ENCODE peak calls at places on chromosomes 1 and 21, in seven cellular contexts. R is adrenal gland, D is GM06990, F is H9, A is NB4, H is GM13977, O is upper lobe of right lung. N is an unnamed sample.

GRCh38 chr1:40899230-40899870 is 37.2 kb upstream of the CITED4 start:
- DNase-seq in R (no peak), D (no peak), F (peak), A (no peak), H (no peak), O (peak), N (no peak)

GRCh38 chr1:186983327-186983726 is 154.6 kb downstream of the PLA2G4A start:
- DNase-seq in R (peak), D (no peak), F (no peak), A (peak), H (no peak), O (no peak), N (no peak)

GRCh38 chr1:43305926-43306687 is 5.3 kb downstream of the TIE1 start:
- DNase-seq in R (no peak), D (no peak), F (no peak), A (no peak), H (no peak), O (peak), N (no peak)

GRCh38 chr1:176122282-176122681 is 84.8 kb downstream of the COP1 start:
- DNase-seq in R (no peak), D (no peak), F (no peak), A (no peak), H (no peak), O (no peak), N (no peak)

GRCh38 chr1:177729646-177730045 is 240.2 kb downstream of the SEC16B start:
- DNase-seq in R (no peak), D (no peak), F (no peak), A (no peak), H (no peak), O (no peak), N (no peak)

GRCh38 chr21:42532466-42533181 is 19.0 kb downstream of the SLC37A1 start:
- DNase-seq in R (peak), D (no peak), F (peak), A (no peak), H (no peak), O (peak), N (no peak)

GRCh38 chr1:185267278-185267677 is 49.8 kb downstream of the IVNS1ABP start:
- DNase-seq in R (no peak), D (no peak), F (no peak), A (no peak), H (no peak), O (no peak), N (no peak)

GRCh38 chr1:242739246-242739645 is 214.7 kb upstream of the PLD5 start:
- DNase-seq in R (no peak), D (no peak), F (no peak), A (no peak), H (no peak), O (no peak), N (no peak)

GRCh38 chr1:58782308-58783089 is 1.3 kb downstream of the JUN start:
- DNase-seq in R (peak), D (peak), F (peak), A (peak), H (peak), O (peak), N (peak)

GRCh38 chr1:14897080-14897449 is 256.5 kb upstream of the TMEM51 start:
- DNase-seq in R (no peak), D (no peak), F (no peak), A (peak), H (no peak), O (no peak), N (no peak)

GRCh38 chr1:19156676-19157075 is 53.4 kb downstream of the UBR4 start:
- DNase-seq in R (peak), D (no peak), F (no peak), A (no peak), H (no peak), O (no peak), N (no peak)

GRCh38 chr1:81799939-81800740 is 594 bp upstream of the ADGRL2 start:
- DNase-seq in R (peak), D (peak), F (peak), A (no peak), H (peak), O (peak), N (peak)

GRCh38 chr1:31063636-31064035 is 1.9 kb downstream of the PUM1 start:
- DNase-seq in R (no peak), D (no peak), F (no peak), A (peak), H (peak), O (no peak), N (no peak)

GRCh38 chr1:235075121-235075954 is 53.3 kb downstream of the TOMM20 start:
- DNase-seq in R (peak), D (peak), F (no peak), A (peak), H (peak), O (peak), N (no peak)

GRCh38 chr1:71087713-71088112 is 6.9 kb upstream of the ZRANB2 start:
- DNase-seq in R (no peak), D (no peak), F (no peak), A (no peak), H (no peak), O (no peak), N (no peak)

GRCh38 chr21:42153046-42153685 is 65.8 kb upstream of the ABCG1 start:
- DNase-seq in R (no peak), D (no peak), F (peak), A (no peak), H (no peak), O (peak), N (no peak)

GRCh38 chr1:76864383-76864782 is 2.9 kb upstream of the ST6GALNAC5 start:
- DNase-seq in R (no peak), D (no peak), F (no peak), A (no peak), H (no peak), O (no peak), N (no peak)

GRCh38 chr1:114122891-114123621 is 30.6 kb downstream of the SYT6 start:
- DNase-seq in R (no peak), D (no peak), F (no peak), A (peak), H (no peak), O (no peak), N (no peak)

GRCh38 chr21:32817206-32817605 is 45.7 kb upstream of the PAXBP1 start:
- DNase-seq in R (no peak), D (no peak), F (no peak), A (no peak), H (no peak), O (no peak), N (no peak)

GRCh38 chr21:45847870-45848269 is 133.7 kb upstream of the COL6A1 start:
- DNase-seq in R (no peak), D (no peak), F (peak), A (no peak), H (no peak), O (no peak), N (no peak)
- TF ChIP-seq CTCF in R (no peak), D (peak), F (no peak), A (no peak), H (no peak), O (no peak), N (no peak)

GRCh38 chr1:204763773-204764427 is 78.4 kb upstream of the LRRN2 start:
- DNase-seq in R (peak), D (peak), F (peak), A (peak), H (peak), O (peak), N (no peak)
- TF ChIP-seq CTCF in R (peak), D (peak), F (peak), A (peak), H (peak), O (peak), N (peak)

GRCh38 chr1:173868266-173869107 is at the start of gene ZBTB37:
- DNase-seq in R (peak), D (peak), F (peak), A (peak), H (peak), O (peak), N (peak)

GRCh38 chr1:173867753-173868265 is at the start of gene GAS5:
- DNase-seq in R (peak), D (peak), F (peak), A (peak), H (peak), O (peak), N (peak)

GRCh38 chr1:173866462-173866861 is 1.3 kb downstream of the GAS5 start:
- DNase-seq in R (no peak), D (no peak), F (no peak), A (peak), H (no peak), O (no peak), N (no peak)

GRCh38 chr1:173865468-173866164 is 2.2 kb downstream of the GAS5 start:
- DNase-seq in R (no peak), D (no peak), F (no peak), A (no peak), H (no peak), O (no peak), N (no peak)

DNA sequence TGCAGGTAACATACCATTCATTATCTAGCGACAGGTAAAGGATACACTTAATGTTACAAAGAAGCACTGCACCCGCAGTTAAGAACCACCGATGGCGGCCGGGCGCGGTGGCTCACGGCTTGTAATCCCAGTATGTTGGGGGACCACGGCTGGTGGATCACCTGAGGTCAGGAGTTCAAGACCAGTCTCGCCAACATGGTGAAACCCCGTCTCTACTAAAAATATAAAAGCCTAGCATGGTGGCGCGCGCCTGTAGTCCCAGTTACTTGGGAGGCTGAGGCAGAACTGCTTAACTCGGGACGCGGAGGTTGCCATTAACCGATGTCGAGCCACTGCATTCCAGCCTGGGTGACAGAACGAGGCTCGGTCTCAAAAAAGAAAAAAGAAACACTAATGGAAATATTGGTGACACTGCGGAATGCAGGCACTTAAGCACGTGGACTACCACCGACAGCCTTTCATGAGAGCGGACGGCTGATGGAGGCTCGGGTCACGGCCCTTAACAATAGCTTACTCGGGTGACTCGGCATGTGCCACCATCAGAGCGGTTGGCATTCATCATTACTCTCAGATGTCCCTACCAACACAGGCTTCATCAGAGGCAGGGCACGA is 542 bp downstream of the GAS5 start:
- DNase-seq in R (no peak), D (peak), F (peak), A (no peak), H (no peak), O (no peak), N (no peak)
- TF ChIP-seq CTCF in R (no peak), D (no peak), F (no peak), A (no peak), H (no peak), O (no peak), N (no peak)

DNA sequence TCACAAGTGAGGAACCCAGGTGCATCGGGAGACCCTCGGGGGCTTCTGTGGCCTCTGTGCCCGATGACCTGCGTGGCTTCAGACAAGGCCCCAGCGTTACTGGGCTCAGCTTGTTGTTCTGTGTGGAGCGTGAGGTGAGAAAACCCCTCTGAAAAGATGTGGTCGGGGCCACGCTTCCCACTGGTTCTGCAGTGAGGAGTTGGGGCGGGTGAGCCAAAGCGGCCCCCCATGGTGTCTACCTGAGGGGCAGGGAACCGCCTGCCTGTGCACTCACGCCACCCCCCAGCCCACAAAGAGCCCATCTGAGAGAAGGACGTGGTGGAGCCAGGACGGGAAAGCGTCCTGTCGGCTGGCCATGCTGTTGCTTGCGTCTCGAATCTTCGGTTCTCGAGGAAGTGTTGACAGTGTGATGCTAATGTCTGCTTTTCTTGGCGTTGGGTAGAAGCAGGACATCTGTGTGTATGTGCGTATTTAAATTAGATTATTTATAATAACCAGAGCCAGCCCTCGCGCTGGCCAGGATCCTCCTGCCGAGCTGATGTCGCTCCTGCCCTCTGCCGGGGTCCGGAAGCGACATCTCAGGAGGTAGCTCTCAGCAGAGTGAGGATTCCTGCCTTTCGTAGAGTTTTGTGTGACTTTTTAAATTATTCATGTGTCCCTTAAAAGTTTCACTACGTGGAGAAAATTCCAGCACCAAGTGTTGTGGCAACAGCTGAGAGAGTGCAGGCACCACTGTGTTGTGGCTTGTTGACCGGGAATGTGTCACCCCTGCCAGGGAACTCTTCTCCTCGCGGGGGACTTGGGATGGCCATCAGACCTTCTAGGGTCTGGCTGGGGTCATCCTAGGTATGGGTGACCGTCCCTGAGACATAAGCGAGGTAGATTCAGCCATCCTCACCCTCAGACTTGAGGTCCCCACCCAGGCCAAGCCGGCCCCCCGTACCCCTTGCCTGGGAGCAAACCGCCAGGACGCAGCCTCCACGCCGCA is 15.3 kb downstream of the TMEM201 start:
- DNase-seq in R (no peak), D (no peak), F (no peak), A (no peak), H (no peak), O (no peak), N (no peak)
- TF ChIP-seq CTCF in R (no peak), D (no peak), F (no peak), A (no peak), H (no peak), O (no peak), N (no peak)

GRCh38 chr1:21573475-21573874 is 64.3 kb downstream of the ALPL start:
- DNase-seq in R (no peak), D (no peak), F (no peak), A (no peak), H (no peak), O (no peak), N (no peak)

GRCh38 chr1:21574464-21575151 is 65.4 kb downstream of the ALPL start:
- DNase-seq in R (no peak), D (no peak), F (peak), A (no peak), H (no peak), O (no peak), N (no peak)

GRCh38 chr1:21572735-21573277 is 63.6 kb downstream of the ALPL start:
- DNase-seq in R (no peak), D (no peak), F (no peak), A (no peak), H (no peak), O (no peak), N (no peak)

GRCh38 chr1:21575351-21575942 is 66.2 kb downstream of the ALPL start:
- DNase-seq in R (no peak), D (no peak), F (no peak), A (no peak), H (no peak), O (no peak), N (no peak)

GRCh38 chr1:21573971-21574458 is 64.8 kb downstream of the ALPL start:
- DNase-seq in R (peak), D (no peak), F (peak), A (peak), H (peak), O (peak), N (no peak)
- TF ChIP-seq CTCF in R (peak), D (peak), F (peak), A (peak), H (peak), O (peak), N (peak)

GRCh38 chr21:17784604-17785402 is 34.4 kb downstream of the C21orf91 start:
- DNase-seq in R (no peak), D (peak), F (no peak), A (peak), H (peak), O (no peak), N (no peak)

GRCh38 chr21:17786219-17787181 is 32.7 kb downstream of the C21orf91 start:
- DNase-seq in R (no peak), D (no peak), F (no peak), A (peak), H (no peak), O (no peak), N (no peak)

GRCh38 chr21:17783816-17784598 is 35.1 kb downstream of the C21orf91 start:
- DNase-seq in R (no peak), D (peak), F (no peak), A (peak), H (no peak), O (no peak), N (no peak)

GRCh38 chr21:17783003-17783402 is 36.2 kb downstream of the C21orf91 start:
- DNase-seq in R (no peak), D (no peak), F (no peak), A (no peak), H (no peak), O (no peak), N (no peak)

DNA sequence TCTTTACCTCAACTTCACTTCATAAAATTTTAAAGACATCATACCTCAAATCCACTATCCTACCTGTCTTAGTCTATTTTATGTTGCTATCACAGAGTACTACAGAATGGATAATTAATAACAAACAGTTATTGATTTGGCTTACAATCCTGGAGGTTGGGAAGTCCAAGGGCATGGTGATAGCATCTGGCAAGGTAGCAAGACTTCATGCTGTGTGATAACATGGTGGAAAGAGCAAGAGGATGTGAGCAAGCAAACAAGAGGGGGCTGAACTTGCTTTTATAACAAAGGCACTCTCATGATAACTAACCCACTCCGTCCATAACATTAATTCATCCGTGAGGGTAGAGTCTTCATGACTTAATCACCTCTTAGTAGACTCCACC is 33.8 kb downstream of the C21orf91 start:
- DNase-seq in R (no peak), D (no peak), F (no peak), A (no peak), H (no peak), O (no peak), N (no peak)
- TF ChIP-seq CTCF in R (no peak), D (no peak), F (no peak), A (no peak), H (no peak), O (no peak), N (no peak)

N was measured in osteocyte.